ENCODE peak calls at places on chromosomes 13 and 19, in five cellular contexts. One of them, this sample, is unnamed.

GRCh38 chr19:30473334-30473867 is 101.2 kb downstream of the ZNF536 start:
- DNase-seq in right atrium auricular region: no peak
- DNase-seq in CD4-positive, alpha-beta T cell: no peak
- DNase-seq in breast epithelium: no peak
- DNase-seq in upper lobe of right lung: no peak
- DNase-seq in this sample: no peak

GRCh38 chr13:100508996-100509395 is 79.6 kb downstream of the GGACT start:
- DNase-seq in right atrium auricular region: no peak
- DNase-seq in CD4-positive, alpha-beta T cell: no peak
- DNase-seq in breast epithelium: no peak
- DNase-seq in upper lobe of right lung: no peak
- DNase-seq in this sample: no peak

GRCh38 chr13:20882206-20882605 is 20.3 kb downstream of the XPO4 start:
- DNase-seq in right atrium auricular region: no peak
- DNase-seq in CD4-positive, alpha-beta T cell: no peak
- DNase-seq in breast epithelium: no peak
- DNase-seq in upper lobe of right lung: no peak
- DNase-seq in this sample: no peak

GRCh38 chr19:3054972-3055740 is 7.1 kb downstream of the TLE5 start:
- DNase-seq in right atrium auricular region: no peak
- DNase-seq in CD4-positive, alpha-beta T cell: no peak
- DNase-seq in breast epithelium: no peak
- DNase-seq in upper lobe of right lung: no peak
- DNase-seq in this sample: no peak

GRCh38 chr13:28474491-28475134 is 20.3 kb downstream of the FLT1 start:
- DNase-seq in right atrium auricular region: no peak
- DNase-seq in CD4-positive, alpha-beta T cell: no peak
- DNase-seq in breast epithelium: no peak
- DNase-seq in upper lobe of right lung: no peak
- DNase-seq in this sample: no peak

GRCh38 chr13:46595136-46595917 is 42.4 kb downstream of the LRCH1 start:
- DNase-seq in right atrium auricular region: no peak
- DNase-seq in CD4-positive, alpha-beta T cell: no peak
- DNase-seq in breast epithelium: no peak
- DNase-seq in upper lobe of right lung: no peak
- DNase-seq in this sample: no peak

GRCh38 chr19:40078377-40078776 is 12.4 kb downstream of the ZNF780A start:
- DNase-seq in right atrium auricular region: no peak
- DNase-seq in CD4-positive, alpha-beta T cell: no peak
- DNase-seq in breast epithelium: no peak
- DNase-seq in upper lobe of right lung: no peak
- DNase-seq in this sample: no peak

GRCh38 chr13:36712785-36713184 is 39.0 kb downstream of the SERTM1 start:
- DNase-seq in right atrium auricular region: no peak
- DNase-seq in CD4-positive, alpha-beta T cell: no peak
- DNase-seq in breast epithelium: no peak
- DNase-seq in upper lobe of right lung: no peak
- DNase-seq in this sample: no peak

GRCh38 chr13:99496322-99497142 is 4.7 kb upstream of the TM9SF2 start:
- DNase-seq in right atrium auricular region: peak
- DNase-seq in CD4-positive, alpha-beta T cell: peak
- DNase-seq in breast epithelium: no peak
- DNase-seq in upper lobe of right lung: no peak
- DNase-seq in this sample: peak

GRCh38 chr13:21176982-21177284 is 475 bp downstream of the MRPL57 start:
- DNase-seq in right atrium auricular region: no peak
- DNase-seq in CD4-positive, alpha-beta T cell: no peak
- DNase-seq in breast epithelium: no peak
- DNase-seq in upper lobe of right lung: no peak
- DNase-seq in this sample: no peak

GRCh38 chr19:4624301-4624700 is 15.0 kb upstream of the TNFAIP8L1 start:
- DNase-seq in right atrium auricular region: no peak
- DNase-seq in CD4-positive, alpha-beta T cell: no peak
- DNase-seq in breast epithelium: no peak
- DNase-seq in upper lobe of right lung: no peak
- DNase-seq in this sample: no peak

GRCh38 chr13:38602261-38602660 is 84.6 kb upstream of the FREM2 start:
- DNase-seq in right atrium auricular region: no peak
- DNase-seq in CD4-positive, alpha-beta T cell: no peak
- DNase-seq in breast epithelium: no peak
- DNase-seq in upper lobe of right lung: no peak
- DNase-seq in this sample: no peak

GRCh38 chr13:90839061-90839460 is 508.4 kb upstream of the MIR17HG start:
- DNase-seq in right atrium auricular region: no peak
- DNase-seq in CD4-positive, alpha-beta T cell: no peak
- DNase-seq in breast epithelium: no peak
- DNase-seq in upper lobe of right lung: no peak
- DNase-seq in this sample: no peak

GRCh38 chr19:54339646-54340358 is 840 bp upstream of the LILRA4 start:
- DNase-seq in right atrium auricular region: no peak
- DNase-seq in CD4-positive, alpha-beta T cell: no peak
- DNase-seq in breast epithelium: no peak
- DNase-seq in upper lobe of right lung: peak
- DNase-seq in this sample: no peak

GRCh38 chr13:90968510-90968909 is 379.0 kb upstream of the MIR17HG start:
- DNase-seq in right atrium auricular region: no peak
- DNase-seq in CD4-positive, alpha-beta T cell: no peak
- DNase-seq in breast epithelium: no peak
- DNase-seq in upper lobe of right lung: no peak
- DNase-seq in this sample: no peak

GRCh38 chr19:4781851-4782250 is 9.7 kb upstream of the FEM1A start:
- DNase-seq in right atrium auricular region: no peak
- DNase-seq in CD4-positive, alpha-beta T cell: no peak
- DNase-seq in breast epithelium: no peak
- DNase-seq in upper lobe of right lung: no peak
- DNase-seq in this sample: no peak

GRCh38 chr19:12840091-12841079 is 2.1 kb downstream of the MAST1 start:
- DNase-seq in right atrium auricular region: no peak
- DNase-seq in CD4-positive, alpha-beta T cell: no peak
- DNase-seq in breast epithelium: no peak
- DNase-seq in upper lobe of right lung: peak
- DNase-seq in this sample: no peak

GRCh38 chr13:104357672-104358314 is 1291.6 kb upstream of the SLC10A2 start:
- DNase-seq in right atrium auricular region: no peak
- DNase-seq in CD4-positive, alpha-beta T cell: no peak
- DNase-seq in breast epithelium: no peak
- DNase-seq in upper lobe of right lung: no peak
- DNase-seq in this sample: no peak

GRCh38 chr13:102812616-102813287 is 13.8 kb downstream of the BIVM start:
- DNase-seq in right atrium auricular region: no peak
- DNase-seq in CD4-positive, alpha-beta T cell: no peak
- DNase-seq in breast epithelium: no peak
- DNase-seq in upper lobe of right lung: no peak
- DNase-seq in this sample: no peak

GRCh38 chr19:2372076-2372612 is 12.1 kb downstream of the TMPRSS9 start:
- DNase-seq in right atrium auricular region: no peak
- DNase-seq in CD4-positive, alpha-beta T cell: no peak
- DNase-seq in breast epithelium: no peak
- DNase-seq in upper lobe of right lung: no peak
- DNase-seq in this sample: no peak

GRCh38 chr13:24997367-24997967 is 98.5 kb upstream of the PABPC3 start:
- DNase-seq in right atrium auricular region: no peak
- DNase-seq in CD4-positive, alpha-beta T cell: no peak
- DNase-seq in breast epithelium: no peak
- DNase-seq in upper lobe of right lung: no peak
- DNase-seq in this sample: no peak

GRCh38 chr13:94014461-94014860 is 465.0 kb downstream of the DCT start:
- DNase-seq in right atrium auricular region: no peak
- DNase-seq in CD4-positive, alpha-beta T cell: no peak
- DNase-seq in breast epithelium: no peak
- DNase-seq in upper lobe of right lung: no peak
- DNase-seq in this sample: no peak

GRCh38 chr19:51327066-51327985 is 14.6 kb downstream of the VSIG10L start:
- DNase-seq in right atrium auricular region: no peak
- DNase-seq in CD4-positive, alpha-beta T cell: peak
- DNase-seq in breast epithelium: peak
- DNase-seq in upper lobe of right lung: peak
- DNase-seq in this sample: peak

GRCh38 chr13:29713841-29714240 is 118.4 kb upstream of the SLC7A1 start:
- DNase-seq in right atrium auricular region: no peak
- DNase-seq in CD4-positive, alpha-beta T cell: no peak
- DNase-seq in breast epithelium: no peak
- DNase-seq in upper lobe of right lung: no peak
- DNase-seq in this sample: no peak

GRCh38 chr13:47837906-47838305 is 163.2 kb downstream of the SUCLA2 start:
- DNase-seq in right atrium auricular region: no peak
- DNase-seq in CD4-positive, alpha-beta T cell: no peak
- DNase-seq in breast epithelium: no peak
- DNase-seq in upper lobe of right lung: no peak
- DNase-seq in this sample: no peak

DNA sequence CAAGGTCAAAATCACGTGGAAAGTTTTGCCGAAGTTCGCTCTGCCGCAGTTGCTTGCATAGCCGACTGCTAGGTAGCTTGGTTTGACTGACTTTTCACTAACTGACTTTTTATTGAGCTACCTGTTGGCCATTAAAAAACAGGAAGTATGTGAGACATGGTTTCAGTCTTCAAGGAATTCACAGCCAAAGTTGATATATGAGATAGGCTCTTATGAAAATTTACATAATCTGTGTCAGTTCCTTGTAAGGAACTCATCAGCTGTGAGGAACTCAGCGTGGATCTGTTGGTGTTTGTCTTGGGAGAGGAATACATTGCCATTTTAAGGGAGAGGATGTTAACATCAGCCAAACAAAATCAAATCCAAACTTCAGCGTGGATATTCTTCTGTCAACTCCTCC is 2.1 kb downstream of the RNF113B start:
- DNase-seq in right atrium auricular region: no peak
- DNase-seq in CD4-positive, alpha-beta T cell: no peak
- DNase-seq in breast epithelium: no peak
- DNase-seq in upper lobe of right lung: no peak
- DNase-seq in this sample: no peak
- H3K27ac ChIP-seq in right atrium auricular region: no peak
- H3K27ac ChIP-seq in CD4-positive, alpha-beta T cell: no peak
- H3K27ac ChIP-seq in breast epithelium: peak
- H3K27ac ChIP-seq in upper lobe of right lung: peak
- H3K27ac ChIP-seq in this sample: no peak

GRCh38 chr19:35066121-35066520 is 24.6 kb downstream of the HPN start:
- DNase-seq in right atrium auricular region: no peak
- DNase-seq in CD4-positive, alpha-beta T cell: no peak
- DNase-seq in breast epithelium: no peak
- DNase-seq in upper lobe of right lung: no peak
- DNase-seq in this sample: no peak

GRCh38 chr19:35063940-35064818 is 22.7 kb downstream of the HPN start:
- DNase-seq in right atrium auricular region: no peak
- DNase-seq in CD4-positive, alpha-beta T cell: no peak
- DNase-seq in breast epithelium: no peak
- DNase-seq in upper lobe of right lung: no peak
- DNase-seq in this sample: no peak

GRCh38 chr19:35065574-35065973 is 24.1 kb downstream of the HPN start:
- DNase-seq in right atrium auricular region: no peak
- DNase-seq in CD4-positive, alpha-beta T cell: no peak
- DNase-seq in breast epithelium: no peak
- DNase-seq in upper lobe of right lung: no peak
- DNase-seq in this sample: no peak

GRCh38 chr19:35068941-35069634 is 27.6 kb downstream of the HPN start:
- DNase-seq in right atrium auricular region: no peak
- DNase-seq in CD4-positive, alpha-beta T cell: no peak
- DNase-seq in breast epithelium: no peak
- DNase-seq in upper lobe of right lung: no peak
- DNase-seq in this sample: no peak

DNA sequence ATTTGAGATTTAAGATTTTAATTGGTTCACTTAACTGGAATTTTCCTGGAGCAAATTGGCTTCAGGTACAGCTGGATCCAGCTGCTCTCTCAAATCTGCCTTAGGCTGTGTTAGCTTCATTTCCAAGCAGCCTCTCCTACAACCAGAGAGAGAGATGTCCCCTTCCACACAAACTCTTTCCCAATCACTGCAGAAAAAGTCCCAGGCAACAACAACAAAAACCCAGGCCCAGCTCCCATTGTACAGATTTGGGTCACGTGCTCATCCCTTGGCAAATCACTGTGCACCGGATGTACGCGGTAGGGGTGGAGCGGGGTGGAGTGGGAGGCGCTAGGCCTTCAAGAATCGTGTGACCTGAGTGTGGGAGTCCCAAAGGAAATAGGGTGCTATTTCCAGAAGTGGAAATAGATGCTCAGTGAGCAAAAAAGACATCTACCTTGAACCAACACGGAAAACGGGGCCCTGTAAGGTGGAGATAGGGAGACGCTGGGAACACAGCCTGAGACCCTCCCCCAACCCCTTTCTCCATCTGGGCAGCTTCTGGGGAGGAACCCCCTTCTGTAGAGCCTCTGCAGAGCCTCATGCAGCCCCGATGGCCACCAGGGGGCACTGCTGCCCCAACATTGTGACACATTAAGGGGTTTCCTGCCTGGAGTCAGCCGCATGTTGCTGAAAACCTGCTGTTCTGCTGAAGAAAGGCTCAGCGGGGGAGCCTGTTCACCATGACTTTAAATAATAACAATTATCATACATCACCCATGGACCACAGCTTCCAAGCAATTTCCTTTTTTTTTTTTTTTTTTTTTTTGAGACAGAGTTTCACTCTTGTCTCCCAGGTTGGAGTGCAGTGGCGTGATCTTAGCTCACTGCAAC is 25.4 kb downstream of the HPN start:
- DNase-seq in right atrium auricular region: peak
- DNase-seq in CD4-positive, alpha-beta T cell: peak
- DNase-seq in breast epithelium: peak
- DNase-seq in upper lobe of right lung: peak
- DNase-seq in this sample: peak
- H3K27ac ChIP-seq in right atrium auricular region: no peak
- H3K27ac ChIP-seq in CD4-positive, alpha-beta T cell: no peak
- H3K27ac ChIP-seq in breast epithelium: no peak
- H3K27ac ChIP-seq in upper lobe of right lung: no peak
- H3K27ac ChIP-seq in this sample: no peak

DNA sequence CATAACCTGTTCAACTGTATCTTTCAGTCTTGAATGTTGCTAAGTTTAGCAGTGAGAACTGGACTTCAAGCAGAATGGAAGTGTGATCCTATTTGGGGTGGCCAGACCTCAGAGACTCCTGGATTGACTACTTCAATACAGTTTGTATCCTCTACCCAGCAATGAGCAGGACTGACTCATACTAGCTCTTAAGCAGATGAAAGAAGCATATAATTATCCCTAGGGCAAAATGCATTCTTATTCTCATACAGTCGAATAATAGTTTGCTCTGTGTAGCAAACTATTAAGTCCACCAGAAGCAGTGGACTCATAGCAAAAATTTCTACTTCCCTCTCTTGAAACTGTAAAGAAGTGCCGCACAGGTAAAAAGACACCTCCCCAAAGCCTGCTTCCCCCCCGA is 46.4 kb upstream of the FAM216B start:
- DNase-seq in right atrium auricular region: no peak
- DNase-seq in CD4-positive, alpha-beta T cell: no peak
- DNase-seq in breast epithelium: no peak
- DNase-seq in upper lobe of right lung: no peak
- DNase-seq in this sample: no peak
- H3K27ac ChIP-seq in right atrium auricular region: no peak
- H3K27ac ChIP-seq in CD4-positive, alpha-beta T cell: no peak
- H3K27ac ChIP-seq in breast epithelium: no peak
- H3K27ac ChIP-seq in upper lobe of right lung: no peak
- H3K27ac ChIP-seq in this sample: no peak

DNA sequence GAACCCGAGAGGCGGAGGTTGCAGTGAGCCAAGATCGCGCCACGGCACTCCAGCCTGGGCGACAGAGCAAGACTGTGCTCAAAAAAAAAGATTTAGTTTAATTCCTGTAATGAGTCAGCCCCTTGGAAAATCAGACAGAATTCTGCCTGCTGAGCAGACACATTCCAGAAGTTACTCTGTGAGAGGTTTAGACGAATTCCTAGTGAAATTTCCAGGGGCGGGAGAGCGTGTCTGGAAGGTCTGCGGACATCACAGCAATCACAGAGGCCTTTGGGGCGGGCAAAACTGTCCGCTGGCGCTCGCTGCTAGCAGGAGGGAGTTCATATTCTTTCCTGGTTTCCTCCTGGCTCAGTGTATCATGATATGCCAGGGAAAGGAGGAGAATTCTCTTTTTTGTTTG is 17.5 kb downstream of the MISP start:
- DNase-seq in right atrium auricular region: no peak
- DNase-seq in CD4-positive, alpha-beta T cell: no peak
- DNase-seq in breast epithelium: no peak
- DNase-seq in upper lobe of right lung: no peak
- DNase-seq in this sample: no peak
- H3K27ac ChIP-seq in right atrium auricular region: no peak
- H3K27ac ChIP-seq in CD4-positive, alpha-beta T cell: no peak
- H3K27ac ChIP-seq in breast epithelium: peak
- H3K27ac ChIP-seq in upper lobe of right lung: no peak
- H3K27ac ChIP-seq in this sample: no peak

This sample was measured in spleen.